ENCODE peak calls at places on chromosomes 5 and 9, in ten cellular contexts. O is neuronal stem cell; J is HepG2; I is right atrium auricular region; G is RWPE1; R is kidney; X is OCI-LY7; L is naive thymus-derived CD4-positive, alpha-beta T cell; W is left lung; U is GM12878. F is an unnamed sample.

GRCh38 chr5:13658761-13659160 is 285.7 kb downstream of the DNAH5 start:
- DNase-seq in O (no peak), L (no peak), I (no peak), G (peak; percentile 63), J (no peak), X (no peak), R (no peak), W (no peak), U (no peak), F (no peak)

GRCh38 chr9:73715591-73715990 is 563.9 kb downstream of the ANXA1 start:
- DNase-seq in O (no peak), G (no peak), L (no peak), R (no peak), X (no peak), I (no peak), J (no peak), U (no peak), W (no peak), F (no peak)

GRCh38 chr5:60805470-60805869 is 38.6 kb downstream of the ELOVL7 start:
- DNase-seq in J (no peak), I (no peak), G (peak; percentile 31), W (no peak), L (no peak), O (no peak), R (no peak), X (no peak), U (no peak), F (no peak)

GRCh38 chr9:126707083-126707482 is 93.4 kb downstream of the LMX1B start:
- DNase-seq in U (no peak), I (peak; percentile 47), O (no peak), R (peak; percentile 18), G (no peak), J (no peak), X (no peak), W (no peak), L (no peak), F (no peak)

GRCh38 chr5:84599964-84600363 is 215.3 kb upstream of the EDIL3 start:
- DNase-seq in W (peak; percentile 6), L (no peak), O (no peak), J (no peak), G (no peak), X (no peak), I (no peak), R (no peak), U (no peak), F (no peak)

GRCh38 chr5:135243194-135244191 is 155.5 kb downstream of the MACROH2A1 start:
- DNase-seq in G (no peak), L (no peak), J (peak; percentile 39), W (no peak), U (no peak), R (peak; percentile 69), O (no peak), I (peak; percentile 59), X (no peak), F (no peak)

GRCh38 chr9:28234899-28235277 is 661.6 kb upstream of the C9orf72 start:
- DNase-seq in G (peak; percentile 71), R (no peak), X (no peak), I (no peak), O (no peak), L (no peak), W (no peak), J (no peak), U (no peak), F (no peak)

GRCh38 chr5:57494104-57495098 is 11.8 kb upstream of the ACTBL2 start:
- DNase-seq in U (peak; percentile 45), R (peak; percentile 73), X (no peak), W (peak; percentile 74), I (peak; percentile 67), L (no peak), J (peak; percentile 13), O (no peak), G (peak; percentile 98), F (no peak)

GRCh38 chr9:133233681-133234432 is 24.8 kb upstream of the OBP2B start:
- DNase-seq in U (no peak), O (no peak), R (peak; percentile 76), W (no peak), L (no peak), I (no peak), J (no peak), X (no peak), G (no peak), F (no peak)

GRCh38 chr9:133235549-133236222 is 26.6 kb upstream of the OBP2B start:
- DNase-seq in X (no peak), U (no peak), O (no peak), W (no peak), G (no peak), L (no peak), I (no peak), J (no peak), R (peak; percentile 56), F (no peak)

GRCh38 chr9:133237271-133237731 is 28.3 kb upstream of the OBP2B start:
- DNase-seq in I (no peak), O (no peak), J (no peak), U (no peak), X (no peak), R (peak; percentile 78), L (no peak), W (no peak), G (peak; percentile 43), F (no peak)

GRCh38 chr9:133236291-133237071 is 27.4 kb upstream of the OBP2B start:
- DNase-seq in I (no peak), J (no peak), R (peak; percentile 91), O (no peak), X (no peak), L (no peak), G (no peak), U (no peak), W (no peak), F (no peak)

DNA sequence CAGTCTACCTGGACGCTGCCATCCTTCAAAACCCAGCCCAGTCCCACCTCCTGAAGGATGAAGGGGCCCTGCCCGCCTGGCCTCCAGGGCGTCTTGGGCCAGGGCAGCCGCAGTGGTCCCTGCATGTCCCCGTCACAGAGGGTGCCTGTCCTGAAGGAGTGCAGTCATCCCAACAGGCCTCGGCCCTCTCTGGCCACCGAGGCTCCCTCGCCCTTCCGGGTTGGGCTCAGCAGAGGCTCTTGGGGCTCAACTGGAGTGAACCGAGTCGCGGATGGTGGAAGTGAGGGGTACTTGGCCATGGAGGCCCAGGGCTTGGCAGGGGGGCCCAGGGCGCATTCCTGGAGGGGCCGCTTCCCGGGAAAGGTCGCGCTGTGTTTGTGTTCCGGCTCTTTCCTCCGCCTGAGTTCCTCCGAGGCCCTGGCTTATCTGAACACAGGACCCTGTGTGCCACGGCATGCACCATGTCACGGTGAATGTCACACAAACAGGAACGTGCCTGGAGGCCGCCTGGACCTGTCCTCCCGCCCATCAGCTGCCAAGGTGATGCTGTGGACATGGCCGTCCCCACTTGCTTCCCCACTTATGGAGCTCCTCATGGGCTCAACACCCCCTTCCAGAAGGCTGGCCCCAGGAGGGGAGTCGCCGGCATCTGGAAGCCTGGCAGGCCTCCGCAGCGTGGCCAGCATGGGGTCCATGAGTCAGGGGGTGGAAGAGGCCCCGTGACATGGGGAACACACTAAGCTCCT is 25.7 kb upstream of the OBP2B start:
- DNase-seq in X (no peak), I (no peak), L (no peak), O (no peak), W (no peak), G (no peak), J (no peak), R (peak; percentile 72), U (no peak), F (no peak)
- H3K27ac ChIP-seq in X (no peak overlapping the region), I (no peak overlapping the region), L (no peak overlapping the region), O (no peak overlapping the region), W (no peak overlapping the region), G (no peak overlapping the region), J (no peak overlapping the region), R (peak overlapping the region; percentile 63), U (no peak overlapping the region), F (no peak overlapping the region)

GRCh38 chr5:172751761-172752510 is 19.1 kb downstream of the DUSP1 start:
- DNase-seq in L (no peak), R (no peak), J (no peak), W (no peak), U (no peak), X (no peak), O (no peak), I (no peak), G (no peak), F (no peak)

GRCh38 chr5:172748341-172748843 is 22.6 kb downstream of the DUSP1 start:
- DNase-seq in W (peak; percentile 77), X (no peak), O (no peak), G (no peak), R (peak; percentile 95), I (peak; percentile 94), J (no peak), U (no peak), L (no peak), F (no peak)

GRCh38 chr5:172747471-172747870 is 23.5 kb downstream of the DUSP1 start:
- DNase-seq in G (no peak), J (no peak), I (no peak), R (no peak), U (no peak), L (no peak), W (no peak), O (no peak), X (no peak), F (no peak)

GRCh38 chr5:172749076-172749475 is 21.9 kb downstream of the DUSP1 start:
- DNase-seq in G (no peak), O (no peak), I (no peak), W (no peak), X (no peak), J (no peak), U (no peak), R (no peak), L (no peak), F (no peak)

GRCh38 chr5:172749881-172750608 is 20.9 kb downstream of the DUSP1 start:
- DNase-seq in U (no peak), L (no peak), G (no peak), W (no peak), R (peak; percentile 92), J (no peak), X (no peak), O (no peak), I (no peak), F (no peak)
- H3K27ac ChIP-seq in U (no peak overlapping the region), L (no peak overlapping the region), G (no peak overlapping the region), W (peak overlapping the region; percentile 69), R (peak overlapping the region; percentile 82), J (no peak overlapping the region), X (no peak overlapping the region), O (no peak overlapping the region), I (peak overlapping the region; percentile 87), F (no peak overlapping the region)

GRCh38 chr9:70439991-70440706 is 25.7 kb upstream of the KLF9 start:
- DNase-seq in J (no peak), G (no peak), R (no peak), L (no peak), O (no peak), I (no peak), W (no peak), U (no peak), X (no peak), F (no peak)

GRCh38 chr9:70441622-70442021 is 27.2 kb upstream of the KLF9 start:
- DNase-seq in G (no peak), X (no peak), J (peak; percentile 86), O (peak; percentile 51), I (no peak), L (no peak), W (no peak), R (no peak), U (no peak), F (no peak)

GRCh38 chr9:70444904-70445303 is 30.4 kb upstream of the KLF9 start:
- DNase-seq in W (no peak), J (no peak), X (no peak), R (no peak), O (no peak), L (no peak), I (no peak), U (no peak), G (no peak), F (no peak)

GRCh38 chr9:70438341-70438924 is 24.0 kb upstream of the KLF9 start:
- DNase-seq in L (no peak), G (peak; percentile 53), O (no peak), X (no peak), U (no peak), J (peak; percentile 24), R (peak; percentile 82), W (no peak), I (peak; percentile 89), F (no peak)

GRCh38 chr9:70442328-70442848 is 27.9 kb upstream of the KLF9 start:
- DNase-seq in W (no peak), J (no peak), R (no peak), G (no peak), U (no peak), X (no peak), O (no peak), L (no peak), I (no peak), F (no peak)
- H3K27ac ChIP-seq in W (no peak overlapping the region), J (no peak overlapping the region), R (no peak overlapping the region), G (peak overlapping the region; percentile 43), U (no peak overlapping the region), X (no peak overlapping the region), O (no peak overlapping the region), L (no peak overlapping the region), I (no peak overlapping the region), F (no peak overlapping the region)

DNA sequence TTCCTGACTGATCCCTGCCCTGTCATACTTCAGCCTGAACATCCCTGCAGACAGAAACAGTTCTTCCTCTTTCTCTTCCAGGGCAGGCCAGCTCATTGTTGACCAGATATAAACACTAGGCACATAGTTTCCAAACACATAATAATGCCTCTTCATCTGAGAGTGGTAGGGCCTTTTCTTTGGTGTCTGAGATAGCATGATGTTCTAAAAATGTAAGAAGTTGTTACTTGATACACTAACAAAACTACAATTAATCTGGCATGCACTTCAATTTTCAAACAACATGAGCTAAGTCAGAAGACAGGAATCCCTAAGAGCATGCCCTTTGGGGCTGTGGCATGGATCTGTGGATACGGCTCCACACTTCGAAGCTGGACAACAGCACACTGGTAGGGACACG is 246.6 kb downstream of the SPOCK1 start:
- DNase-seq in J (no peak), R (no peak), U (no peak), I (no peak), G (no peak), O (no peak), L (no peak), X (no peak), W (no peak), F (no peak)
- H3K27ac ChIP-seq in J (no peak overlapping the region), R (no peak overlapping the region), U (no peak overlapping the region), I (no peak overlapping the region), G (no peak overlapping the region), O (no peak overlapping the region), L (no peak overlapping the region), X (no peak overlapping the region), W (no peak overlapping the region), F (no peak overlapping the region)